ENCODE peak calls at places on chromosomes 6 and 20, in nine cellular contexts. C is fibroblast of lung; E is retinal pigment epithelial cell; K is psoas muscle; M is cardiac fibroblast; Z is effector memory CD4-positive, alpha-beta T cell; B is suprapubic skin; D is ovary; J is OCI-LY7. I is an unnamed sample.
A peak's percentile ranks its signal among the peaks of the same experiment; 100 is the strongest.

GRCh38 chr6:139436521-139437348 is 62.3 kb upstream of the CITED2 start:
- DNase-seq in D (no peak), K (no peak), M (peak; percentile 29), E (peak; percentile 63), B (no peak), C (peak; percentile 83), Z (no peak), J (no peak), I (peak; percentile 91)

GRCh38 chr6:19554356-19555225 is 282.6 kb upstream of the ID4 start:
- DNase-seq in K (no peak), C (peak; percentile 11), M (peak; percentile 21), J (no peak), E (no peak), D (no peak), B (no peak), Z (no peak), I (no peak)

GRCh38 chr20:10611357-10611756 is 62.4 kb downstream of the JAG1 start:
- DNase-seq in C (peak; percentile 47), E (no peak), Z (no peak), M (peak; percentile 61), D (no peak), K (peak; percentile 80), B (no peak), J (peak; percentile 10), I (no peak)

GRCh38 chr6:31794866-31795615 is 511 bp downstream of the VARS1 start:
- DNase-seq in E (no peak), D (no peak), B (no peak), J (no peak), C (peak; percentile 52), M (peak; percentile 7), Z (no peak), K (no peak), I (no peak)

GRCh38 chr6:136737343-136738177 is 54.7 kb downstream of the MAP3K5 start:
- DNase-seq in K (no peak), M (peak; percentile 91), J (no peak), Z (no peak), C (peak; percentile 77), E (no peak), B (no peak), D (peak; percentile 62), I (peak; percentile 45)

GRCh38 chr6:168133186-168133585 is 54.2 kb upstream of the FRMD1 start:
- DNase-seq in Z (no peak), B (peak; percentile 68), E (no peak), M (peak; percentile 55), K (peak; percentile 80), C (peak; percentile 65), D (peak; percentile 60), J (no peak), I (no peak)

GRCh38 chr6:43970913-43971775 is 156.1 kb downstream of the MRPL14 start:
- DNase-seq in D (peak; percentile 30), K (peak; percentile 73), C (peak; percentile 23), Z (no peak), J (no peak), B (no peak), M (peak; percentile 43), E (no peak), I (no peak)

GRCh38 chr6:133892444-133893323 is 3.8 kb downstream of the TCF21 start:
- DNase-seq in E (no peak), B (no peak), D (peak; percentile 58), K (no peak), J (no peak), Z (no peak), C (no peak), M (no peak), I (no peak)

GRCh38 chr6:28488916-28489365 is 26.7 kb downstream of the GPX6 start:
- DNase-seq in K (no peak), E (peak; percentile 16), Z (no peak), C (peak; percentile 64), M (peak; percentile 76), D (peak; percentile 61), B (no peak), J (no peak), I (no peak)

GRCh38 chr6:110180228-110181008 is at the start of gene CDC40:
- DNase-seq in B (peak; percentile 81), C (no peak), D (peak; percentile 58), E (no peak), Z (peak; percentile 12), K (peak; percentile 81), M (no peak), J (no peak), I (no peak)

DNA sequence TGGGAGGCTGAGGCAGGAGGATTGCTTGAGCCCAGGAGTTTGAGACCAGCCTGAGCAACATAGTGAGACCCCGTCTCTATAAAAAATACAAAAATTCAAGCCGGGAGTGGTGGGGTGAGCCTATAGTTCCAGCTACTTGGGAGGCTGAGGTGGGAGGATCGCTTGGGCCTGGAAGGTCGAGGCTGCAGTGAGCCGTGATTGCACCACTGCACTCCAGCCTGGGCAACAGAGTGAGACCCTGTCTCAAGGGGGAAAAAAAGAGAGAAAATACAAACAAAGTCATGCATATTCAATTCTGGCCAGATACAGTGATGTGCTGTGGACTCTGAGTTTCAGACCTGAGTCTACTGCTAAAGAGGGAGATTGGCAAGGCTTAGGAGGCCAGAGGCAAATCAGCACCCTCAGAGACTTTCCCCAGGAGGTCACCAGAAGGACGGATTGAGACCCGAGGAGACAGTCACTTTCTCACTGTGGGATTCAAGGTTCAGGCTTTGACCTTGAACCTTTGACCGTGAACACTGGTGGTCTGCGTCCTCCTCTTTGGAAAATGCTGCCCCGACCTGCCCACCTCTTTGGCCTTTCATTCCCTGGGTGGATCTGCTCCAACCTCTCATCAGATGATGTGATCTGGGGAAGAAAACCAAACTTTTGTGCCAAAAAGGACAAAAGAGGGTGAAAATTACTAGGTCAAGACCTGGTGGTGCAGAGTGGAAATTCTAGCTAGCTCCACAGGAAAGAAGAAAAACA is 31.2 kb downstream of the TGM2 start:
- DNase-seq in K (no peak), B (no peak), J (no peak), Z (no peak), C (no peak), E (no peak), D (no peak), M (no peak), I (no peak)
- H3K4me3 ChIP-seq in K (no peak overlapping the region), B (no peak overlapping the region), J (no peak overlapping the region), Z (no peak overlapping the region), C (no peak overlapping the region), E (no peak overlapping the region), D (no peak overlapping the region), M (no peak overlapping the region), I (no peak overlapping the region)

GRCh38 chr6:149942461-149942829 is 631 bp downstream of the ULBP2 start:
- DNase-seq in M (no peak), B (peak; percentile 77), E (no peak), Z (no peak), C (no peak), K (no peak), J (no peak), D (no peak), I (no peak)
- H3K4me3 ChIP-seq in M (peak overlapping the region; percentile 74), B (peak overlapping the region; percentile 46), E (peak overlapping the region; percentile 69), Z (peak overlapping the region; percentile 69), C (peak overlapping the region; percentile 66), K (peak overlapping the region; percentile 70), J (peak overlapping the region; percentile 73), D (peak overlapping the region; percentile 25), I (peak overlapping the region; percentile 70)

GRCh38 chr6:12967686-12968085 is 251.1 kb downstream of the PHACTR1 start:
- DNase-seq in J (no peak), Z (no peak), M (peak; percentile 55), C (peak; percentile 16), K (no peak), D (no peak), E (no peak), B (no peak), I (no peak)
- H3K4me3 ChIP-seq in J (no peak overlapping the region), Z (no peak overlapping the region), M (no peak overlapping the region), C (no peak overlapping the region), K (no peak overlapping the region), D (no peak overlapping the region), E (no peak overlapping the region), B (no peak overlapping the region), I (no peak overlapping the region)

DNA sequence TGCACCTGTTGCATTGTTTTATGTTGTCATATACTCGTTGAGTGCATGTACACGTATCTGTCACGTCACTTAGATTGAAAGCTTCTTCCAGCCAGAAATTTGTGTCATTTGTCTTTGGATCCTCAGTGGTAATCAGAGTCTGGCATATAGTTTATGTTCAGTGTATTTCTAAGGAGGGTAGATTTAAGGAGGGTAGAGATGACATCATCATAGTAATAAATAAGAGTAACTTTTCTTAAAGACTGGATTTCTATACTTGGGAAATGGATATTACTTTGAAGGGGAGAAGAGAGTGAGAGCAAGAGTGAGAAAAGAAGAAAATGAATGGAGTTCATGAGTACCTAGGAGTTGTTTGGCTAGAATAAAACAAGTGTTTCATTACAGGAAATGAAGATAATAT is 255.0 kb upstream of the SASH1 start:
- DNase-seq in K (no peak), B (no peak), J (no peak), C (no peak), D (no peak), Z (no peak), M (no peak), E (no peak), I (no peak)
- H3K4me3 ChIP-seq in K (no peak overlapping the region), B (no peak overlapping the region), J (no peak overlapping the region), C (no peak overlapping the region), D (no peak overlapping the region), Z (no peak overlapping the region), M (no peak overlapping the region), E (no peak overlapping the region), I (no peak overlapping the region)

GRCh38 chr20:33337531-33338165 is 54.6 kb downstream of the BPIFB1 start:
- DNase-seq in Z (no peak), K (no peak), M (no peak), B (no peak), E (no peak), D (no peak), J (no peak), C (no peak), I (no peak)
- H3K4me3 ChIP-seq in Z (no peak overlapping the region), K (no peak overlapping the region), M (no peak overlapping the region), B (no peak overlapping the region), E (no peak overlapping the region), D (no peak overlapping the region), J (no peak overlapping the region), C (no peak overlapping the region), I (no peak overlapping the region)

GRCh38 chr6:3713266-3713665 is 38.2 kb downstream of the PXDC1 start:
- DNase-seq in E (peak; percentile 62), D (no peak), Z (no peak), B (no peak), C (no peak), M (no peak), K (no peak), J (no peak), I (no peak)

GRCh38 chr6:3712827-3713226 is 38.7 kb downstream of the PXDC1 start:
- DNase-seq in Z (no peak), M (no peak), B (no peak), E (no peak), D (no peak), K (no peak), C (no peak), J (no peak), I (no peak)

GRCh38 chr6:3715285-3715684 is 36.2 kb downstream of the PXDC1 start:
- DNase-seq in M (no peak), B (no peak), E (no peak), C (no peak), J (no peak), K (no peak), D (no peak), Z (no peak), I (no peak)

GRCh38 chr6:3714111-3714510 is 37.4 kb downstream of the PXDC1 start:
- DNase-seq in C (no peak), M (no peak), Z (no peak), E (no peak), K (no peak), J (no peak), D (no peak), B (no peak), I (no peak)

GRCh38 chr6:3714768-3715167 is 36.7 kb downstream of the PXDC1 start:
- DNase-seq in Z (no peak), J (no peak), C (no peak), M (no peak), B (no peak), K (no peak), E (no peak), D (no peak), I (no peak)
- H3K4me3 ChIP-seq in Z (no peak overlapping the region), J (no peak overlapping the region), C (no peak overlapping the region), M (no peak overlapping the region), B (no peak overlapping the region), K (no peak overlapping the region), E (no peak overlapping the region), D (no peak overlapping the region), I (no peak overlapping the region)